ENCODE peak calls at places on chromosome 11, in ten cellular contexts. D is A673; G is uterus; P is right atrium auricular region; I is GM23248; B is PC-9; S is adrenal gland; J is CD8-positive, alpha-beta T cell; U is fibroblast of lung; A is cardiac muscle cell. Z is an unnamed sample.

GRCh38 chr11:96752221-96752620 is 362.4 kb downstream of the JRKL start:
- DNase-seq in D (no peak), G (no peak), P (no peak), I (peak; percentile 52), B (no peak), S (no peak), J (no peak), U (no peak), A (no peak), Z (no peak)

GRCh38 chr11:59706518-59707285 is 6.9 kb downstream of the OR10V1 start:
- DNase-seq in D (no peak), G (no peak), P (no peak), I (peak; percentile 68), B (peak; percentile 78), S (no peak), J (no peak), U (peak; percentile 91), A (peak; percentile 76), Z (peak; percentile 72)

GRCh38 chr11:129703846-129704245 is 111.8 kb upstream of the TMEM45B start:
- DNase-seq in D (no peak), G (no peak), P (no peak), I (peak; percentile 30), B (no peak), S (no peak), J (no peak), U (no peak), A (peak; percentile 26), Z (no peak)

GRCh38 chr11:78698612-78699011 is 123.9 kb upstream of the NARS2 start:
- DNase-seq in D (no peak), G (no peak), P (peak; percentile 81), I (peak; percentile 27), B (no peak), S (peak; percentile 78), J (no peak), U (peak; percentile 92), A (peak; percentile 43), Z (no peak)

GRCh38 chr11:35235944-35236666 is 97.1 kb downstream of the CD44 start:
- DNase-seq in D (no peak), G (no peak), P (no peak), I (peak; percentile 49), B (peak; percentile 78), S (no peak), J (peak; percentile 47), U (peak; percentile 90), A (no peak), Z (peak; percentile 78)

GRCh38 chr11:122893131-122893530 is 10.6 kb downstream of the JHY start:
- DNase-seq in D (peak; percentile 18), G (no peak), P (no peak), I (peak; percentile 14), B (no peak), S (no peak), J (no peak), U (no peak), A (no peak), Z (no peak)

GRCh38 chr11:112525270-112525669 is 264.6 kb upstream of the PLET1 start:
- DNase-seq in D (peak; percentile 59), G (no peak), P (peak; percentile 73), I (peak; percentile 66), B (no peak), S (peak; percentile 23), J (no peak), U (peak; percentile 12), A (peak; percentile 52), Z (peak; percentile 21)

GRCh38 chr11:112797072-112797471 is 164.1 kb upstream of the NCAM1 start:
- DNase-seq in D (no peak), G (no peak), P (no peak), I (no peak), B (no peak), S (no peak), J (no peak), U (peak; percentile 22), A (no peak), Z (no peak)

GRCh38 chr11:111851636-111852035 is 19.7 kb downstream of the ALG9 start:
- DNase-seq in D (peak; percentile 41), G (no peak), P (no peak), I (peak; percentile 54), B (no peak), S (no peak), J (no peak), U (no peak), A (peak; percentile 50), Z (no peak)

GRCh38 chr11:64489831-64490441 is 101.1 kb upstream of the SLC22A12 start:
- DNase-seq in D (peak; percentile 72), G (peak; percentile 22), P (no peak), I (peak; percentile 70), B (peak; percentile 63), S (peak; percentile 75), J (no peak), U (peak; percentile 15), A (peak; percentile 59), Z (peak; percentile 55)

GRCh38 chr11:64482588-64482987 is 108.4 kb upstream of the SLC22A12 start:
- DNase-seq in D (no peak), G (no peak), P (no peak), I (no peak), B (no peak), S (no peak), J (no peak), U (no peak), A (no peak), Z (no peak)

GRCh38 chr11:64490562-64491216 is 100.3 kb upstream of the SLC22A12 start:
- DNase-seq in D (no peak), G (no peak), P (no peak), I (no peak), B (no peak), S (no peak), J (no peak), U (no peak), A (no peak), Z (no peak)

GRCh38 chr11:64484308-64485061 is 106.5 kb upstream of the SLC22A12 start:
- DNase-seq in D (no peak), G (no peak), P (no peak), I (no peak), B (no peak), S (no peak), J (no peak), U (no peak), A (no peak), Z (no peak)

DNA sequence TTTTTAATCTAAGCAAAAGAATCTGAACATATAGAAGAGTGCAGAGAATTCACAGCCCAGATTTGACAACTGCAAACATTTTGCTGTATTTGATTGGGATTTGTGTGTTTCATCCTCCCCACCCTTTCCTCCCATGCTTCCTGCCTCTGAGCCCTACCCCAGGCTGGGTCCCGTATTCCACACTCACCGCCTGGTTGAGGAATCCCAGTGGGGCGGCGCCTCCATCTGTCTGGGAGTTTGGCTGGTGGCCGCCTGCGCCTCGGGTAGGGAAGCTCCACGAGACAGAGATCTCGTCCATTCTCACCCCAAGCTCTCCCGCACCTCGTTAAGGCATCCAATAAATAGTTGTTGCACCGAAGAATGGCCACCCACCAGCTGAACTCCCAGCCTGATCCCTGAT is 105.9 kb upstream of the SLC22A12 start:
- DNase-seq in D (no peak), G (no peak), P (no peak), I (no peak), B (no peak), S (no peak), J (no peak), U (no peak), A (peak; percentile 6), Z (no peak)
- H3K27me3 ChIP-seq in D (peaks cover 15% of the 10 kb centered on the region), G (no peaks in the 10 kb centered on the region), P (no peaks in the 10 kb centered on the region), I (peaks cover 78% of the 10 kb centered on the region), B (peaks cover 95% of the 10 kb centered on the region), S (peaks cover 16% of the 10 kb centered on the region), J (no peaks in the 10 kb centered on the region), U (peaks cover 27% of the 10 kb centered on the region), A (peaks cover 9% of the 10 kb centered on the region), Z (no peaks in the 10 kb centered on the region)

GRCh38 chr11:119861160-119861559 is 132.2 kb upstream of the NECTIN1 start:
- DNase-seq in D (no peak), G (no peak), P (no peak), I (no peak), B (no peak), S (no peak), J (no peak), U (no peak), A (no peak), Z (no peak)

GRCh38 chr11:119863236-119863635 is 134.2 kb upstream of the NECTIN1 start:
- DNase-seq in D (no peak), G (no peak), P (no peak), I (no peak), B (no peak), S (no peak), J (no peak), U (no peak), A (no peak), Z (no peak)

GRCh38 chr11:119863811-119864601 is 135.0 kb upstream of the NECTIN1 start:
- DNase-seq in D (no peak), G (no peak), P (no peak), I (no peak), B (no peak), S (no peak), J (no peak), U (no peak), A (no peak), Z (peak; percentile 91)

GRCh38 chr11:119860561-119861094 is 131.6 kb upstream of the NECTIN1 start:
- DNase-seq in D (no peak), G (no peak), P (no peak), I (no peak), B (no peak), S (no peak), J (no peak), U (no peak), A (no peak), Z (no peak)

DNA sequence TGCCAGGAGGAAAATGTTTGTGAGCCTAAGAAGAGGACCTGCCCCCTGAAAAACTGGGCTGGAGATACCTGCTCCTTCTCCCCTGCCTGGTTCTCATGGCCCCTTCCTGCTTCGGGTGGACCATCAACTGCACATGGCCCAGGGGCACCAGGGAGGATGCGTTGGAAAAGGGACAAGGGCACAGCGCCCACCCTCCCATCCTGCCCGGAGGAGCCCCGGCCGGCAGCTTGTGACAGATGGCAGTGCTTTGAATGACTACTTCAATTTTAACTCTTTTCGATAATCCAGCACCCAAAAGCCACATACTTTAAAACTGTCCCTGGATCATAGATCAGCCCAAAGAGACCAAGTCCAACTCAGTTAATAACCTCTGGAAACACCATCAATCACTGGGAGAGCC is 135.8 kb upstream of the NECTIN1 start:
- DNase-seq in D (no peak), G (no peak), P (no peak), I (no peak), B (no peak), S (no peak), J (no peak), U (no peak), A (no peak), Z (no peak)
- H3K27me3 ChIP-seq in D (peaks cover 65% of the 10 kb centered on the region), G (no peaks in the 10 kb centered on the region), P (no peaks in the 10 kb centered on the region), I (peaks cover 64% of the 10 kb centered on the region), B (peaks cover 80% of the 10 kb centered on the region), S (peaks cover 5% of the 10 kb centered on the region), J (no peaks in the 10 kb centered on the region), U (peaks cover 3% of the 10 kb centered on the region), A (no peaks in the 10 kb centered on the region), Z (no peaks in the 10 kb centered on the region)

GRCh38 chr11:14977481-14977880 is 5.3 kb upstream of the CALCA start:
- DNase-seq in D (no peak), G (no peak), P (no peak), I (no peak), B (no peak), S (no peak), J (no peak), U (no peak), A (no peak), Z (no peak)
- H3K27me3 ChIP-seq in D (peaks cover 7% of the 10 kb centered on the region), G (no peaks in the 10 kb centered on the region), P (peaks cover 17% of the 10 kb centered on the region), I (peaks cover 47% of the 10 kb centered on the region), B (no peaks in the 10 kb centered on the region), S (peaks cover 34% of the 10 kb centered on the region), J (peaks cover 22% of the 10 kb centered on the region), U (peaks cover 28% of the 10 kb centered on the region), A (peaks cover 70% of the 10 kb centered on the region), Z (peaks cover 36% of the 10 kb centered on the region)

GRCh38 chr11:27723685-27724084 is 23.4 kb upstream of the BDNF start:
- DNase-seq in D (no peak), G (no peak), P (no peak), I (no peak), B (no peak), S (no peak), J (no peak), U (no peak), A (no peak), Z (no peak)
- H3K27me3 ChIP-seq in D (peaks cover 100% of the 10 kb centered on the region), G (no peaks in the 10 kb centered on the region), P (peaks cover 11% of the 10 kb centered on the region), I (peaks cover 18% of the 10 kb centered on the region), B (no peaks in the 10 kb centered on the region), S (peaks cover 47% of the 10 kb centered on the region), J (peaks cover 18% of the 10 kb centered on the region), U (peaks cover 26% of the 10 kb centered on the region), A (peaks cover 100% of the 10 kb centered on the region), Z (peaks cover 56% of the 10 kb centered on the region)

Z was measured in colonic mucosa.